ENCODE peak calls at places on chromosomes 12 and 14, in seven cellular contexts. One of them, this sample, is unnamed.

GRCh38 chr12:15689751-15690191 is 99.4 kb downstream of the EPS8 start:
- DNase-seq in psoas muscle: no peak
- DNase-seq in neuronal stem cell: no peak
- DNase-seq in CD8-positive, alpha-beta T cell: no peak
- DNase-seq in dorsolateral prefrontal cortex: no peak
- DNase-seq in ovary: no peak
- DNase-seq in MM.1S: no peak
- DNase-seq in this sample: no peak

GRCh38 chr12:52819021-52819420 is 5.1 kb upstream of the KRT4 start:
- DNase-seq in psoas muscle: no peak
- DNase-seq in neuronal stem cell: no peak
- DNase-seq in CD8-positive, alpha-beta T cell: no peak
- DNase-seq in dorsolateral prefrontal cortex: no peak
- DNase-seq in ovary: no peak
- DNase-seq in MM.1S: no peak
- DNase-seq in this sample: no peak

GRCh38 chr14:93960108-93960475 is 16.3 kb downstream of the ASB2 start:
- DNase-seq in psoas muscle: no peak
- DNase-seq in neuronal stem cell: no peak
- DNase-seq in CD8-positive, alpha-beta T cell: no peak
- DNase-seq in dorsolateral prefrontal cortex: no peak
- DNase-seq in ovary: no peak
- DNase-seq in MM.1S: no peak
- DNase-seq in this sample: no peak

GRCh38 chr12:15584366-15585041 is 204.7 kb downstream of the EPS8 start:
- DNase-seq in psoas muscle: no peak
- DNase-seq in neuronal stem cell: peak; percentile 21
- DNase-seq in CD8-positive, alpha-beta T cell: peak; percentile 16
- DNase-seq in dorsolateral prefrontal cortex: no peak
- DNase-seq in ovary: no peak
- DNase-seq in MM.1S: peak; percentile 63
- DNase-seq in this sample: peak; percentile 29

GRCh38 chr14:75334191-75335051 is 55.8 kb downstream of the FOS start:
- DNase-seq in psoas muscle: peak; percentile 65
- DNase-seq in neuronal stem cell: no peak
- DNase-seq in CD8-positive, alpha-beta T cell: peak; percentile 62
- DNase-seq in dorsolateral prefrontal cortex: no peak
- DNase-seq in ovary: no peak
- DNase-seq in MM.1S: peak; percentile 36
- DNase-seq in this sample: no peak

GRCh38 chr14:38723954-38724353 is 379.1 kb downstream of the SEC23A start:
- DNase-seq in psoas muscle: no peak
- DNase-seq in neuronal stem cell: no peak
- DNase-seq in CD8-positive, alpha-beta T cell: no peak
- DNase-seq in dorsolateral prefrontal cortex: no peak
- DNase-seq in ovary: no peak
- DNase-seq in MM.1S: no peak
- DNase-seq in this sample: no peak

GRCh38 chr12:79643821-79644220 is 46.9 kb downstream of the PAWR start:
- DNase-seq in psoas muscle: no peak
- DNase-seq in neuronal stem cell: no peak
- DNase-seq in CD8-positive, alpha-beta T cell: no peak
- DNase-seq in dorsolateral prefrontal cortex: no peak
- DNase-seq in ovary: no peak
- DNase-seq in MM.1S: no peak
- DNase-seq in this sample: no peak

GRCh38 chr12:25276199-25276937 is 25.6 kb upstream of the KRAS start:
- DNase-seq in psoas muscle: no peak
- DNase-seq in neuronal stem cell: no peak
- DNase-seq in CD8-positive, alpha-beta T cell: peak; percentile 42
- DNase-seq in dorsolateral prefrontal cortex: no peak
- DNase-seq in ovary: peak; percentile 27
- DNase-seq in MM.1S: peak; percentile 31
- DNase-seq in this sample: peak; percentile 73

GRCh38 chr14:33120341-33120740 is 181.7 kb downstream of the NPAS3 start:
- DNase-seq in psoas muscle: no peak
- DNase-seq in neuronal stem cell: no peak
- DNase-seq in CD8-positive, alpha-beta T cell: no peak
- DNase-seq in dorsolateral prefrontal cortex: no peak
- DNase-seq in ovary: no peak
- DNase-seq in MM.1S: no peak
- DNase-seq in this sample: no peak

GRCh38 chr12:10184261-10184843 is 5.5 kb downstream of the TMEM52B start:
- DNase-seq in psoas muscle: no peak
- DNase-seq in neuronal stem cell: no peak
- DNase-seq in CD8-positive, alpha-beta T cell: no peak
- DNase-seq in dorsolateral prefrontal cortex: no peak
- DNase-seq in ovary: no peak
- DNase-seq in MM.1S: no peak
- DNase-seq in this sample: peak; percentile 13

GRCh38 chr14:44385906-44386305 is 121.2 kb downstream of the FSCB start:
- DNase-seq in psoas muscle: no peak
- DNase-seq in neuronal stem cell: no peak
- DNase-seq in CD8-positive, alpha-beta T cell: no peak
- DNase-seq in dorsolateral prefrontal cortex: no peak
- DNase-seq in ovary: no peak
- DNase-seq in MM.1S: no peak
- DNase-seq in this sample: no peak

GRCh38 chr14:61889914-61890351 is 127.7 kb downstream of the SNAPC1 start:
- DNase-seq in psoas muscle: no peak
- DNase-seq in neuronal stem cell: no peak
- DNase-seq in CD8-positive, alpha-beta T cell: peak; percentile 16
- DNase-seq in dorsolateral prefrontal cortex: no peak
- DNase-seq in ovary: no peak
- DNase-seq in MM.1S: peak; percentile 66
- DNase-seq in this sample: no peak

GRCh38 chr14:21894003-21894897 is 220.6 kb upstream of the OR4E1 start:
- DNase-seq in psoas muscle: no peak
- DNase-seq in neuronal stem cell: no peak
- DNase-seq in CD8-positive, alpha-beta T cell: peak; percentile 54
- DNase-seq in dorsolateral prefrontal cortex: no peak
- DNase-seq in ovary: no peak
- DNase-seq in MM.1S: peak; percentile 8
- DNase-seq in this sample: no peak

GRCh38 chr14:66369157-66369706 is 116.9 kb upstream of the CCDC196 start:
- DNase-seq in psoas muscle: no peak
- DNase-seq in neuronal stem cell: no peak
- DNase-seq in CD8-positive, alpha-beta T cell: no peak
- DNase-seq in dorsolateral prefrontal cortex: no peak
- DNase-seq in ovary: no peak
- DNase-seq in MM.1S: no peak
- DNase-seq in this sample: no peak

GRCh38 chr14:104280902-104281767 is 142.7 kb downstream of the KIF26A start:
- DNase-seq in psoas muscle: peak; percentile 39
- DNase-seq in neuronal stem cell: no peak
- DNase-seq in CD8-positive, alpha-beta T cell: no peak
- DNase-seq in dorsolateral prefrontal cortex: peak; percentile 27
- DNase-seq in ovary: no peak
- DNase-seq in MM.1S: no peak
- DNase-seq in this sample: no peak

GRCh38 chr12:101089271-101089670 is 120.8 kb downstream of the SLC5A8 start:
- DNase-seq in psoas muscle: no peak
- DNase-seq in neuronal stem cell: no peak
- DNase-seq in CD8-positive, alpha-beta T cell: no peak
- DNase-seq in dorsolateral prefrontal cortex: no peak
- DNase-seq in ovary: no peak
- DNase-seq in MM.1S: no peak
- DNase-seq in this sample: no peak

GRCh38 chr12:94228488-94228907 is 80.1 kb downstream of the PLXNC1 start:
- DNase-seq in psoas muscle: no peak
- DNase-seq in neuronal stem cell: no peak
- DNase-seq in CD8-positive, alpha-beta T cell: no peak
- DNase-seq in dorsolateral prefrontal cortex: no peak
- DNase-seq in ovary: no peak
- DNase-seq in MM.1S: no peak
- DNase-seq in this sample: no peak

GRCh38 chr14:76929927-76930326 is 98.6 kb downstream of the IRF2BPL start:
- DNase-seq in psoas muscle: no peak
- DNase-seq in neuronal stem cell: no peak
- DNase-seq in CD8-positive, alpha-beta T cell: peak; percentile 47
- DNase-seq in dorsolateral prefrontal cortex: no peak
- DNase-seq in ovary: no peak
- DNase-seq in MM.1S: peak; percentile 77
- DNase-seq in this sample: no peak

GRCh38 chr14:58796636-58797429 is 159.1 kb downstream of the DACT1 start:
- DNase-seq in psoas muscle: no peak
- DNase-seq in neuronal stem cell: no peak
- DNase-seq in CD8-positive, alpha-beta T cell: no peak
- DNase-seq in dorsolateral prefrontal cortex: no peak
- DNase-seq in ovary: no peak
- DNase-seq in MM.1S: peak; percentile 55
- DNase-seq in this sample: peak; percentile 41

GRCh38 chr12:100554608-100555077 is 18.8 kb upstream of the GAS2L3 start:
- DNase-seq in psoas muscle: no peak
- DNase-seq in neuronal stem cell: peak; percentile 73
- DNase-seq in CD8-positive, alpha-beta T cell: no peak
- DNase-seq in dorsolateral prefrontal cortex: no peak
- DNase-seq in ovary: no peak
- DNase-seq in MM.1S: peak; percentile 57
- DNase-seq in this sample: peak; percentile 90

GRCh38 chr12:96334502-96334901 is 65.7 kb downstream of the CDK17 start:
- DNase-seq in psoas muscle: no peak
- DNase-seq in neuronal stem cell: no peak
- DNase-seq in CD8-positive, alpha-beta T cell: no peak
- DNase-seq in dorsolateral prefrontal cortex: no peak
- DNase-seq in ovary: no peak
- DNase-seq in MM.1S: no peak
- DNase-seq in this sample: no peak
- H3K27ac ChIP-seq in psoas muscle: no peak overlapping the region
- H3K27ac ChIP-seq in neuronal stem cell: no peak overlapping the region
- H3K27ac ChIP-seq in CD8-positive, alpha-beta T cell: no peak overlapping the region
- H3K27ac ChIP-seq in dorsolateral prefrontal cortex: peak overlapping the region; percentile 82
- H3K27ac ChIP-seq in ovary: no peak overlapping the region
- H3K27ac ChIP-seq in MM.1S: no peak overlapping the region
- H3K27ac ChIP-seq in this sample: no peak overlapping the region

GRCh38 chr14:85529803-85530574 is at the start of gene FLRT2:
- DNase-seq in psoas muscle: peak; percentile 77
- DNase-seq in neuronal stem cell: peak; percentile 23
- DNase-seq in CD8-positive, alpha-beta T cell: no peak
- DNase-seq in dorsolateral prefrontal cortex: peak; percentile 67
- DNase-seq in ovary: peak; percentile 67
- DNase-seq in MM.1S: no peak
- DNase-seq in this sample: peak; percentile 39

GRCh38 chr14:85531594-85532391 is 1.8 kb downstream of the FLRT2 start:
- DNase-seq in psoas muscle: peak; percentile 79
- DNase-seq in neuronal stem cell: peak; percentile 49
- DNase-seq in CD8-positive, alpha-beta T cell: no peak
- DNase-seq in dorsolateral prefrontal cortex: peak; percentile 71
- DNase-seq in ovary: peak; percentile 78
- DNase-seq in MM.1S: no peak
- DNase-seq in this sample: peak; percentile 50

GRCh38 chr14:85532570-85532969 is 2.6 kb downstream of the FLRT2 start:
- DNase-seq in psoas muscle: no peak
- DNase-seq in neuronal stem cell: no peak
- DNase-seq in CD8-positive, alpha-beta T cell: no peak
- DNase-seq in dorsolateral prefrontal cortex: no peak
- DNase-seq in ovary: no peak
- DNase-seq in MM.1S: no peak
- DNase-seq in this sample: no peak

GRCh38 chr14:85530626-85531025 is 682 bp downstream of the FLRT2 start:
- DNase-seq in psoas muscle: no peak
- DNase-seq in neuronal stem cell: peak; percentile 6
- DNase-seq in CD8-positive, alpha-beta T cell: no peak
- DNase-seq in dorsolateral prefrontal cortex: no peak
- DNase-seq in ovary: no peak
- DNase-seq in MM.1S: no peak
- DNase-seq in this sample: peak; percentile 2

GRCh38 chr14:85531141-85531593 is 1.2 kb downstream of the FLRT2 start:
- DNase-seq in psoas muscle: peak; percentile 72
- DNase-seq in neuronal stem cell: peak; percentile 42
- DNase-seq in CD8-positive, alpha-beta T cell: no peak
- DNase-seq in dorsolateral prefrontal cortex: peak; percentile 45
- DNase-seq in ovary: peak; percentile 73
- DNase-seq in MM.1S: no peak
- DNase-seq in this sample: peak; percentile 64
- H3K27me3 ChIP-seq in psoas muscle: no peaks in the 10 kb centered on the region
- H3K27me3 ChIP-seq in neuronal stem cell: peaks cover 35% of the 10 kb centered on the region
- H3K27me3 ChIP-seq in CD8-positive, alpha-beta T cell: peaks cover 5% of the 10 kb centered on the region
- H3K27me3 ChIP-seq in dorsolateral prefrontal cortex: peaks cover 11% of the 10 kb centered on the region
- H3K27me3 ChIP-seq in ovary: no peaks in the 10 kb centered on the region
- H3K27me3 ChIP-seq in MM.1S: no peaks in the 10 kb centered on the region
- H3K27me3 ChIP-seq in this sample: no peaks in the 10 kb centered on the region

GRCh38 chr12:124317400-124317799 is 22.5 kb downstream of the RFLNA start:
- DNase-seq in psoas muscle: no peak
- DNase-seq in neuronal stem cell: no peak
- DNase-seq in CD8-positive, alpha-beta T cell: no peak
- DNase-seq in dorsolateral prefrontal cortex: no peak
- DNase-seq in ovary: no peak
- DNase-seq in MM.1S: no peak
- DNase-seq in this sample: no peak

GRCh38 chr12:124315316-124315924 is 20.5 kb downstream of the RFLNA start:
- DNase-seq in psoas muscle: no peak
- DNase-seq in neuronal stem cell: no peak
- DNase-seq in CD8-positive, alpha-beta T cell: no peak
- DNase-seq in dorsolateral prefrontal cortex: no peak
- DNase-seq in ovary: no peak
- DNase-seq in MM.1S: no peak
- DNase-seq in this sample: no peak

GRCh38 chr12:124318336-124319020 is 23.6 kb downstream of the RFLNA start:
- DNase-seq in psoas muscle: no peak
- DNase-seq in neuronal stem cell: no peak
- DNase-seq in CD8-positive, alpha-beta T cell: no peak
- DNase-seq in dorsolateral prefrontal cortex: no peak
- DNase-seq in ovary: no peak
- DNase-seq in MM.1S: no peak
- DNase-seq in this sample: no peak

GRCh38 chr12:124314207-124314606 is 19.3 kb downstream of the RFLNA start:
- DNase-seq in psoas muscle: no peak
- DNase-seq in neuronal stem cell: no peak
- DNase-seq in CD8-positive, alpha-beta T cell: no peak
- DNase-seq in dorsolateral prefrontal cortex: no peak
- DNase-seq in ovary: no peak
- DNase-seq in MM.1S: no peak
- DNase-seq in this sample: no peak

GRCh38 chr12:124316257-124316656 is 21.4 kb downstream of the RFLNA start:
- DNase-seq in psoas muscle: no peak
- DNase-seq in neuronal stem cell: no peak
- DNase-seq in CD8-positive, alpha-beta T cell: no peak
- DNase-seq in dorsolateral prefrontal cortex: no peak
- DNase-seq in ovary: no peak
- DNase-seq in MM.1S: no peak
- DNase-seq in this sample: no peak
- H3K27ac ChIP-seq in psoas muscle: no peak overlapping the region
- H3K27ac ChIP-seq in neuronal stem cell: no peak overlapping the region
- H3K27ac ChIP-seq in CD8-positive, alpha-beta T cell: no peak overlapping the region
- H3K27ac ChIP-seq in dorsolateral prefrontal cortex: no peak overlapping the region
- H3K27ac ChIP-seq in ovary: no peak overlapping the region
- H3K27ac ChIP-seq in MM.1S: no peak overlapping the region
- H3K27ac ChIP-seq in this sample: no peak overlapping the region

GRCh38 chr12:43841253-43841652 is 5.4 kb downstream of the TMEM117 start:
- DNase-seq in psoas muscle: no peak
- DNase-seq in neuronal stem cell: no peak
- DNase-seq in CD8-positive, alpha-beta T cell: no peak
- DNase-seq in dorsolateral prefrontal cortex: no peak
- DNase-seq in ovary: no peak
- DNase-seq in MM.1S: no peak
- DNase-seq in this sample: no peak
- H3K27me3 ChIP-seq in psoas muscle: no peaks in the 10 kb centered on the region
- H3K27me3 ChIP-seq in neuronal stem cell: peaks cover 4% of the 10 kb centered on the region
- H3K27me3 ChIP-seq in CD8-positive, alpha-beta T cell: no peaks in the 10 kb centered on the region
- H3K27me3 ChIP-seq in dorsolateral prefrontal cortex: no peaks in the 10 kb centered on the region
- H3K27me3 ChIP-seq in ovary: no peaks in the 10 kb centered on the region
- H3K27me3 ChIP-seq in MM.1S: no peaks in the 10 kb centered on the region
- H3K27me3 ChIP-seq in this sample: no peaks in the 10 kb centered on the region

This sample was measured in SJCRH30.